ENCODE peak calls at places on chromosomes 5 and 9, in ten cellular contexts. One of them, this sample, is unnamed.

GRCh38 chr9:17614929-17615328 is 36.1 kb downstream of the SH3GL2 start:
- DNase-seq in RCC 7860: no peak
- DNase-seq in left ventricle myocardium superior: no peak
- DNase-seq in C1 segment of cervical spinal cord: no peak
- DNase-seq in left ventricle myocardium inferior: no peak
- DNase-seq in fibroblast of pulmonary artery: no peak
- DNase-seq in mesothelial cell of epicardium: no peak
- DNase-seq in activated naive CD4-positive, alpha-beta T cell: no peak
- DNase-seq in stomach: no peak
- DNase-seq in uterus: no peak
- DNase-seq in this sample: no peak

GRCh38 chr9:109014267-109015025 is 1.1 kb upstream of the CTNNAL1 start:
- DNase-seq in RCC 7860: no peak
- DNase-seq in left ventricle myocardium superior: peak; percentile 39
- DNase-seq in C1 segment of cervical spinal cord: no peak
- DNase-seq in left ventricle myocardium inferior: no peak
- DNase-seq in fibroblast of pulmonary artery: peak; percentile 85
- DNase-seq in mesothelial cell of epicardium: no peak
- DNase-seq in activated naive CD4-positive, alpha-beta T cell: no peak
- DNase-seq in stomach: no peak
- DNase-seq in uterus: peak; percentile 45
- DNase-seq in this sample: no peak

GRCh38 chr5:106269252-106269843 is 1401.4 kb downstream of the EFNA5 start:
- DNase-seq in RCC 7860: peak; percentile 18
- DNase-seq in left ventricle myocardium superior: no peak
- DNase-seq in C1 segment of cervical spinal cord: no peak
- DNase-seq in left ventricle myocardium inferior: no peak
- DNase-seq in fibroblast of pulmonary artery: peak; percentile 55
- DNase-seq in mesothelial cell of epicardium: no peak
- DNase-seq in activated naive CD4-positive, alpha-beta T cell: no peak
- DNase-seq in stomach: no peak
- DNase-seq in uterus: no peak
- DNase-seq in this sample: peak; percentile 51

GRCh38 chr9:2047144-2047671 is 32.1 kb downstream of the SMARCA2 start:
- DNase-seq in RCC 7860: no peak
- DNase-seq in left ventricle myocardium superior: no peak
- DNase-seq in C1 segment of cervical spinal cord: no peak
- DNase-seq in left ventricle myocardium inferior: no peak
- DNase-seq in fibroblast of pulmonary artery: no peak
- DNase-seq in mesothelial cell of epicardium: no peak
- DNase-seq in activated naive CD4-positive, alpha-beta T cell: no peak
- DNase-seq in stomach: no peak
- DNase-seq in uterus: no peak
- DNase-seq in this sample: no peak

GRCh38 chr5:56305551-56305950 is 72.4 kb upstream of the ANKRD55 start:
- DNase-seq in RCC 7860: no peak
- DNase-seq in left ventricle myocardium superior: no peak
- DNase-seq in C1 segment of cervical spinal cord: no peak
- DNase-seq in left ventricle myocardium inferior: no peak
- DNase-seq in fibroblast of pulmonary artery: no peak
- DNase-seq in mesothelial cell of epicardium: no peak
- DNase-seq in activated naive CD4-positive, alpha-beta T cell: no peak
- DNase-seq in stomach: no peak
- DNase-seq in uterus: no peak
- DNase-seq in this sample: no peak

GRCh38 chr5:96332535-96333396 is 100.3 kb downstream of the PCSK1 start:
- DNase-seq in RCC 7860: no peak
- DNase-seq in left ventricle myocardium superior: peak; percentile 21
- DNase-seq in C1 segment of cervical spinal cord: no peak
- DNase-seq in left ventricle myocardium inferior: no peak
- DNase-seq in fibroblast of pulmonary artery: no peak
- DNase-seq in mesothelial cell of epicardium: no peak
- DNase-seq in activated naive CD4-positive, alpha-beta T cell: no peak
- DNase-seq in stomach: peak; percentile 73
- DNase-seq in uterus: no peak
- DNase-seq in this sample: no peak

GRCh38 chr9:131020388-131020787 is 11.4 kb downstream of the LAMC3 start:
- DNase-seq in RCC 7860: peak; percentile 31
- DNase-seq in left ventricle myocardium superior: no peak
- DNase-seq in C1 segment of cervical spinal cord: no peak
- DNase-seq in left ventricle myocardium inferior: no peak
- DNase-seq in fibroblast of pulmonary artery: peak; percentile 60
- DNase-seq in mesothelial cell of epicardium: no peak
- DNase-seq in activated naive CD4-positive, alpha-beta T cell: no peak
- DNase-seq in stomach: no peak
- DNase-seq in uterus: no peak
- DNase-seq in this sample: no peak

GRCh38 chr5:36744041-36744677 is 132.4 kb upstream of the NIPBL start:
- DNase-seq in RCC 7860: no peak
- DNase-seq in left ventricle myocardium superior: no peak
- DNase-seq in C1 segment of cervical spinal cord: no peak
- DNase-seq in left ventricle myocardium inferior: no peak
- DNase-seq in fibroblast of pulmonary artery: no peak
- DNase-seq in mesothelial cell of epicardium: no peak
- DNase-seq in activated naive CD4-positive, alpha-beta T cell: no peak
- DNase-seq in stomach: no peak
- DNase-seq in uterus: no peak
- DNase-seq in this sample: no peak

GRCh38 chr5:176365663-176366574 is 632 bp downstream of the ARL10 start:
- DNase-seq in RCC 7860: no peak
- DNase-seq in left ventricle myocardium superior: peak; percentile 77
- DNase-seq in C1 segment of cervical spinal cord: peak; percentile 52
- DNase-seq in left ventricle myocardium inferior: peak; percentile 64
- DNase-seq in fibroblast of pulmonary artery: peak; percentile 27
- DNase-seq in mesothelial cell of epicardium: peak; percentile 46
- DNase-seq in activated naive CD4-positive, alpha-beta T cell: no peak
- DNase-seq in stomach: no peak
- DNase-seq in uterus: peak; percentile 58
- DNase-seq in this sample: no peak

GRCh38 chr5:148956632-148957385 is 106.1 kb downstream of the SH3TC2 start:
- DNase-seq in RCC 7860: no peak
- DNase-seq in left ventricle myocardium superior: no peak
- DNase-seq in C1 segment of cervical spinal cord: no peak
- DNase-seq in left ventricle myocardium inferior: no peak
- DNase-seq in fibroblast of pulmonary artery: no peak
- DNase-seq in mesothelial cell of epicardium: no peak
- DNase-seq in activated naive CD4-positive, alpha-beta T cell: no peak
- DNase-seq in stomach: peak; percentile 57
- DNase-seq in uterus: no peak
- DNase-seq in this sample: no peak

GRCh38 chr5:100161868-100162267 is 373.3 kb upstream of the FAM174A start:
- DNase-seq in RCC 7860: no peak
- DNase-seq in left ventricle myocardium superior: no peak
- DNase-seq in C1 segment of cervical spinal cord: no peak
- DNase-seq in left ventricle myocardium inferior: no peak
- DNase-seq in fibroblast of pulmonary artery: no peak
- DNase-seq in mesothelial cell of epicardium: no peak
- DNase-seq in activated naive CD4-positive, alpha-beta T cell: no peak
- DNase-seq in stomach: no peak
- DNase-seq in uterus: no peak
- DNase-seq in this sample: no peak

GRCh38 chr5:132143148-132143547 is 69.6 kb downstream of the CSF2 start:
- DNase-seq in RCC 7860: no peak
- DNase-seq in left ventricle myocardium superior: no peak
- DNase-seq in C1 segment of cervical spinal cord: no peak
- DNase-seq in left ventricle myocardium inferior: no peak
- DNase-seq in fibroblast of pulmonary artery: no peak
- DNase-seq in mesothelial cell of epicardium: no peak
- DNase-seq in activated naive CD4-positive, alpha-beta T cell: no peak
- DNase-seq in stomach: no peak
- DNase-seq in uterus: no peak
- DNase-seq in this sample: no peak

GRCh38 chr5:173324115-173325001 is 3.9 kb downstream of the STC2 start:
- DNase-seq in RCC 7860: no peak
- DNase-seq in left ventricle myocardium superior: peak; percentile 95
- DNase-seq in C1 segment of cervical spinal cord: peak; percentile 38
- DNase-seq in left ventricle myocardium inferior: peak; percentile 90
- DNase-seq in fibroblast of pulmonary artery: peak; percentile 95
- DNase-seq in mesothelial cell of epicardium: no peak
- DNase-seq in activated naive CD4-positive, alpha-beta T cell: no peak
- DNase-seq in stomach: peak; percentile 76
- DNase-seq in uterus: peak; percentile 64
- DNase-seq in this sample: peak; percentile 72

GRCh38 chr5:170749911-170750431 is 33.6 kb upstream of the GABRP start:
- DNase-seq in RCC 7860: no peak
- DNase-seq in left ventricle myocardium superior: no peak
- DNase-seq in C1 segment of cervical spinal cord: no peak
- DNase-seq in left ventricle myocardium inferior: no peak
- DNase-seq in fibroblast of pulmonary artery: no peak
- DNase-seq in mesothelial cell of epicardium: no peak
- DNase-seq in activated naive CD4-positive, alpha-beta T cell: no peak
- DNase-seq in stomach: peak; percentile 47
- DNase-seq in uterus: no peak
- DNase-seq in this sample: no peak

GRCh38 chr9:112341741-112342140 is 8.3 kb upstream of the PTBP3 start:
- DNase-seq in RCC 7860: peak; percentile 71
- DNase-seq in left ventricle myocardium superior: no peak
- DNase-seq in C1 segment of cervical spinal cord: no peak
- DNase-seq in left ventricle myocardium inferior: no peak
- DNase-seq in fibroblast of pulmonary artery: peak; percentile 39
- DNase-seq in mesothelial cell of epicardium: no peak
- DNase-seq in activated naive CD4-positive, alpha-beta T cell: no peak
- DNase-seq in stomach: no peak
- DNase-seq in uterus: no peak
- DNase-seq in this sample: peak; percentile 86

GRCh38 chr9:19720374-19720773 is 68.5 kb downstream of the SLC24A2 start:
- DNase-seq in RCC 7860: no peak
- DNase-seq in left ventricle myocardium superior: no peak
- DNase-seq in C1 segment of cervical spinal cord: no peak
- DNase-seq in left ventricle myocardium inferior: no peak
- DNase-seq in fibroblast of pulmonary artery: peak; percentile 72
- DNase-seq in mesothelial cell of epicardium: no peak
- DNase-seq in activated naive CD4-positive, alpha-beta T cell: no peak
- DNase-seq in stomach: no peak
- DNase-seq in uterus: no peak
- DNase-seq in this sample: peak; percentile 49

GRCh38 chr9:107870927-107871720 is 381.6 kb upstream of the KLF4 start:
- DNase-seq in RCC 7860: no peak
- DNase-seq in left ventricle myocardium superior: no peak
- DNase-seq in C1 segment of cervical spinal cord: no peak
- DNase-seq in left ventricle myocardium inferior: no peak
- DNase-seq in fibroblast of pulmonary artery: peak; percentile 14
- DNase-seq in mesothelial cell of epicardium: no peak
- DNase-seq in activated naive CD4-positive, alpha-beta T cell: no peak
- DNase-seq in stomach: no peak
- DNase-seq in uterus: no peak
- DNase-seq in this sample: no peak

GRCh38 chr5:137778772-137779564 is 24.8 kb upstream of the HNRNPA0 start:
- DNase-seq in RCC 7860: peak; percentile 34
- DNase-seq in left ventricle myocardium superior: no peak
- DNase-seq in C1 segment of cervical spinal cord: no peak
- DNase-seq in left ventricle myocardium inferior: no peak
- DNase-seq in fibroblast of pulmonary artery: peak; percentile 68
- DNase-seq in mesothelial cell of epicardium: no peak
- DNase-seq in activated naive CD4-positive, alpha-beta T cell: no peak
- DNase-seq in stomach: no peak
- DNase-seq in uterus: no peak
- DNase-seq in this sample: peak; percentile 35

GRCh38 chr9:38384990-38385848 is 7.3 kb upstream of the ALDH1B1 start:
- DNase-seq in RCC 7860: no peak
- DNase-seq in left ventricle myocardium superior: no peak
- DNase-seq in C1 segment of cervical spinal cord: no peak
- DNase-seq in left ventricle myocardium inferior: no peak
- DNase-seq in fibroblast of pulmonary artery: no peak
- DNase-seq in mesothelial cell of epicardium: no peak
- DNase-seq in activated naive CD4-positive, alpha-beta T cell: no peak
- DNase-seq in stomach: no peak
- DNase-seq in uterus: no peak
- DNase-seq in this sample: no peak

GRCh38 chr5:141855265-141856029 is 22.8 kb downstream of the PCDH1 start:
- DNase-seq in RCC 7860: no peak
- DNase-seq in left ventricle myocardium superior: peak; percentile 66
- DNase-seq in C1 segment of cervical spinal cord: peak; percentile 73
- DNase-seq in left ventricle myocardium inferior: peak; percentile 60
- DNase-seq in fibroblast of pulmonary artery: no peak
- DNase-seq in mesothelial cell of epicardium: no peak
- DNase-seq in activated naive CD4-positive, alpha-beta T cell: no peak
- DNase-seq in stomach: peak; percentile 57
- DNase-seq in uterus: no peak
- DNase-seq in this sample: no peak

GRCh38 chr9:132014218-132014800 is 65.4 kb downstream of the MED27 start:
- DNase-seq in RCC 7860: no peak
- DNase-seq in left ventricle myocardium superior: no peak
- DNase-seq in C1 segment of cervical spinal cord: no peak
- DNase-seq in left ventricle myocardium inferior: no peak
- DNase-seq in fibroblast of pulmonary artery: peak; percentile 32
- DNase-seq in mesothelial cell of epicardium: no peak
- DNase-seq in activated naive CD4-positive, alpha-beta T cell: no peak
- DNase-seq in stomach: no peak
- DNase-seq in uterus: no peak
- DNase-seq in this sample: no peak

GRCh38 chr9:132582786-132583583 is 579 bp downstream of the BARHL1 start:
- DNase-seq in RCC 7860: no peak
- DNase-seq in left ventricle myocardium superior: peak; percentile 25
- DNase-seq in C1 segment of cervical spinal cord: no peak
- DNase-seq in left ventricle myocardium inferior: no peak
- DNase-seq in fibroblast of pulmonary artery: no peak
- DNase-seq in mesothelial cell of epicardium: no peak
- DNase-seq in activated naive CD4-positive, alpha-beta T cell: no peak
- DNase-seq in stomach: no peak
- DNase-seq in uterus: no peak
- DNase-seq in this sample: no peak

GRCh38 chr5:100634937-100635336 is 99.8 kb downstream of the FAM174A start:
- DNase-seq in RCC 7860: no peak
- DNase-seq in left ventricle myocardium superior: no peak
- DNase-seq in C1 segment of cervical spinal cord: no peak
- DNase-seq in left ventricle myocardium inferior: no peak
- DNase-seq in fibroblast of pulmonary artery: no peak
- DNase-seq in mesothelial cell of epicardium: no peak
- DNase-seq in activated naive CD4-positive, alpha-beta T cell: no peak
- DNase-seq in stomach: no peak
- DNase-seq in uterus: no peak
- DNase-seq in this sample: no peak

GRCh38 chr5:177194278-177194677 is 60.7 kb downstream of the NSD1 start:
- DNase-seq in RCC 7860: peak; percentile 99
- DNase-seq in left ventricle myocardium superior: no peak
- DNase-seq in C1 segment of cervical spinal cord: no peak
- DNase-seq in left ventricle myocardium inferior: no peak
- DNase-seq in fibroblast of pulmonary artery: peak; percentile 95
- DNase-seq in mesothelial cell of epicardium: no peak
- DNase-seq in activated naive CD4-positive, alpha-beta T cell: no peak
- DNase-seq in stomach: no peak
- DNase-seq in uterus: no peak
- DNase-seq in this sample: peak; percentile 98

GRCh38 chr9:4334439-4334838 is 34.6 kb upstream of the GLIS3 start:
- DNase-seq in RCC 7860: peak; percentile 91
- DNase-seq in left ventricle myocardium superior: peak; percentile 61
- DNase-seq in C1 segment of cervical spinal cord: peak; percentile 62
- DNase-seq in left ventricle myocardium inferior: peak; percentile 36
- DNase-seq in fibroblast of pulmonary artery: peak; percentile 54
- DNase-seq in mesothelial cell of epicardium: no peak
- DNase-seq in activated naive CD4-positive, alpha-beta T cell: no peak
- DNase-seq in stomach: peak; percentile 83
- DNase-seq in uterus: no peak
- DNase-seq in this sample: no peak

GRCh38 chr5:107826311-107827000 is 155.7 kb upstream of the EFNA5 start:
- DNase-seq in RCC 7860: no peak
- DNase-seq in left ventricle myocardium superior: no peak
- DNase-seq in C1 segment of cervical spinal cord: no peak
- DNase-seq in left ventricle myocardium inferior: no peak
- DNase-seq in fibroblast of pulmonary artery: no peak
- DNase-seq in mesothelial cell of epicardium: no peak
- DNase-seq in activated naive CD4-positive, alpha-beta T cell: no peak
- DNase-seq in stomach: no peak
- DNase-seq in uterus: no peak
- DNase-seq in this sample: no peak

GRCh38 chr5:133359861-133360260 is 252.5 kb downstream of the FSTL4 start:
- DNase-seq in RCC 7860: no peak
- DNase-seq in left ventricle myocardium superior: no peak
- DNase-seq in C1 segment of cervical spinal cord: no peak
- DNase-seq in left ventricle myocardium inferior: no peak
- DNase-seq in fibroblast of pulmonary artery: no peak
- DNase-seq in mesothelial cell of epicardium: no peak
- DNase-seq in activated naive CD4-positive, alpha-beta T cell: no peak
- DNase-seq in stomach: no peak
- DNase-seq in uterus: no peak
- DNase-seq in this sample: no peak

GRCh38 chr5:122885891-122886290 is 40.5 kb downstream of the SNX24 start:
- DNase-seq in RCC 7860: no peak
- DNase-seq in left ventricle myocardium superior: no peak
- DNase-seq in C1 segment of cervical spinal cord: no peak
- DNase-seq in left ventricle myocardium inferior: no peak
- DNase-seq in fibroblast of pulmonary artery: no peak
- DNase-seq in mesothelial cell of epicardium: no peak
- DNase-seq in activated naive CD4-positive, alpha-beta T cell: no peak
- DNase-seq in stomach: no peak
- DNase-seq in uterus: no peak
- DNase-seq in this sample: no peak